ENCODE peak calls at places on chromosome 21, in seven cellular contexts. I is mesothelial cell of epicardium, V is tibial artery, Q is fibroblast of lung, P is cardiac fibroblast, B is Calu3, Y is AG09309. J is an unnamed sample.

GRCh38 chr21:41809891-41810596 is 43.2 kb upstream of the RIPK4 start:
- DNase-seq in I (no peak), P (no peak), B (no peak), Y (no peak), V (no peak), Q (no peak), J (no peak)

GRCh38 chr21:39568380-39568779 is 44.4 kb upstream of the B3GALT5 start:
- DNase-seq in Y (no peak), B (no peak), V (no peak), Q (no peak), P (no peak), I (no peak), J (no peak)

GRCh38 chr21:31862078-31862477 is 10.7 kb upstream of the HUNK start:
- DNase-seq in I (no peak), B (no peak), V (no peak), Y (no peak), P (no peak), Q (no peak), J (no peak)

GRCh38 chr21:14630556-14631069 is 84.5 kb upstream of the SAMSN1 start:
- DNase-seq in Q (no peak), Y (no peak), I (no peak), V (no peak), B (no peak), P (no peak), J (no peak)

GRCh38 chr21:20030390-20030789 is 967.8 kb upstream of the NCAM2 start:
- DNase-seq in Y (no peak), Q (no peak), B (no peak), P (no peak), I (no peak), V (no peak), J (no peak)

GRCh38 chr21:9839011-9839661 is 682.2 kb upstream of the TPTE start:
- DNase-seq in I (no peak), P (no peak), V (peak; percentile 73), Y (no peak), B (no peak), Q (no peak), J (no peak)

GRCh38 chr21:34029724-34030528 is 43.5 kb upstream of the MRPS6 start:
- DNase-seq in P (peak; percentile 80), V (no peak), Q (peak; percentile 89), Y (no peak), B (peak; percentile 19), I (no peak), J (no peak)

GRCh38 chr21:41247561-41247968 is 69.0 kb upstream of the FAM3B start:
- DNase-seq in V (peak; percentile 95), B (peak; percentile 17), I (no peak), Q (peak; percentile 98), P (peak; percentile 82), Y (no peak), J (no peak)

DNA sequence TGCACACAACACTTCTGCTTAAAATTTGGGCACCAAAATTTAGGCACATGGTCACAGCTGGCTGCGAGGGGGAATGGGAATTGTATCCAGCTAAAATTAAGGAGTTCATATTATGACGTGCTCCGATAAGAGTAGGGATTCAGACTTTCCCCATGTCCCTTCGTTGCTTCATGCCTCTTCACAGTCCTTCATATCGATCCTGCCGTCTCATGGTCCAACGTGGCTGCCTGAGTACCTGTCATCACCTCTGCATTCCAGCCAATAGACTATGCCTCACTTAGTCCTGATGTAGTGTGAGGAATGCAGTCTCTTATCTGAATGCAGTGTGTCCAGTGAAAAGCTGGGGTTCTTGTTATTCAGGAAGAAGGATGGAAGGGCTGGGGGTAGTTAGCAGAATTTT is 108.6 kb downstream of the SIK1 start:
- DNase-seq in Q (no peak), V (no peak), Y (no peak), B (no peak), I (no peak), P (no peak), J (no peak)
- TF ChIP-seq CTCF in Q (no peak), V (no peak), Y (no peak), B (no peak), I (no peak), P (no peak), J (no peak)

GRCh38 chr21:17693801-17694200 is 81.1 kb upstream of the BTG3 start:
- DNase-seq in Y (no peak), Q (no peak), P (no peak), B (no peak), V (no peak), I (no peak), J (no peak)
- TF ChIP-seq CTCF in Y (no peak), Q (no peak), P (no peak), B (no peak), V (no peak), I (no peak), J (no peak)

DNA sequence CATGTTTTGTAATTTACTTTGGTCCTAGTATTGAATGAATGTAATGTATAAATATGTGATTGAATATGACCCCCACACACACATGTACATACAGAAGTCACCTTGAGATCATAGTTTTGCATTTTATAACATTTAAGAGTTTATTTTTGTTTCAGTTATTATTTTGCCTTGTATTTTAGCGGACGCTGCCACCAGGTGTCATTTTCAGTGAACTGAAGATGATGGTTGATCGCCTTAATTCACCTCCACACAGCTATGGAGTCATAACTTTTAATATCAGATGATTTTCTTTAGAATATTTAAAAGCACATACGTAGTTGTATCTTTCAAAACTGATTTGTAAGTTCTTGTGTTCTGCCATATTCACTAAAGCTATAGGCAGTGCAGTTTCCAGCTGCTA is 130.4 kb downstream of the DYRK1A start:
- DNase-seq in I (no peak), P (peak; percentile 36), B (no peak), Q (no peak), Y (no peak), V (no peak), J (no peak)
- TF ChIP-seq CTCF in I (no peak), P (peak; percentile 27), B (no peak), Q (peak; percentile 9), Y (peak; percentile 27), V (no peak), J (peak; percentile 31)

GRCh38 chr21:36540700-36541099 is 60.8 kb upstream of the CLDN14 start:
- DNase-seq in Q (no peak), P (no peak), V (peak; percentile 21), Y (no peak), B (no peak), I (no peak), J (no peak)
- TF ChIP-seq CTCF in Q (no peak), P (no peak), V (no peak), Y (no peak), B (no peak), I (no peak), J (no peak)